ENCODE peak calls at places on chromosome X, in seven cellular contexts. One of them, this sample, is unnamed.

GRCh38 chrX:33204889-33205288 is 6.5 kb downstream of the DMD start:
- DNase-seq in right atrium auricular region: no peak
- DNase-seq in fibroblast of lung: peak; percentile 77
- DNase-seq in RWPE1: no peak
- DNase-seq in GM12865: no peak
- DNase-seq in fibroblast of mammary gland: peak; percentile 48
- DNase-seq in endothelial cell: no peak
- DNase-seq in this sample: no peak

GRCh38 chrX:12716574-12716973 is 74.6 kb upstream of the PRPS2 start:
- DNase-seq in right atrium auricular region: no peak
- DNase-seq in fibroblast of lung: no peak
- DNase-seq in RWPE1: no peak
- DNase-seq in GM12865: no peak
- DNase-seq in fibroblast of mammary gland: no peak
- DNase-seq in endothelial cell: no peak
- DNase-seq in this sample: no peak

GRCh38 chrX:133094098-133094731 is 2.7 kb downstream of the USP26 start:
- DNase-seq in right atrium auricular region: no peak
- DNase-seq in fibroblast of lung: no peak
- DNase-seq in RWPE1: no peak
- DNase-seq in GM12865: no peak
- DNase-seq in fibroblast of mammary gland: no peak
- DNase-seq in endothelial cell: no peak
- DNase-seq in this sample: no peak

GRCh38 chrX:71439898-71440297 is 73.7 kb downstream of the TAF1 start:
- DNase-seq in right atrium auricular region: no peak
- DNase-seq in fibroblast of lung: no peak
- DNase-seq in RWPE1: no peak
- DNase-seq in GM12865: no peak
- DNase-seq in fibroblast of mammary gland: no peak
- DNase-seq in endothelial cell: no peak
- DNase-seq in this sample: no peak

GRCh38 chrX:150940844-150941495 is 42.2 kb upstream of the HMGB3 start:
- DNase-seq in right atrium auricular region: no peak
- DNase-seq in fibroblast of lung: no peak
- DNase-seq in RWPE1: no peak
- DNase-seq in GM12865: no peak
- DNase-seq in fibroblast of mammary gland: no peak
- DNase-seq in endothelial cell: no peak
- DNase-seq in this sample: no peak

GRCh38 chrX:136780738-136781137 is at the start of gene ARHGEF6:
- DNase-seq in right atrium auricular region: no peak
- DNase-seq in fibroblast of lung: peak; percentile 9
- DNase-seq in RWPE1: no peak
- DNase-seq in GM12865: peak; percentile 65
- DNase-seq in fibroblast of mammary gland: no peak
- DNase-seq in endothelial cell: no peak
- DNase-seq in this sample: no peak

GRCh38 chrX:148741441-148741840 is 241.0 kb downstream of the AFF2 start:
- DNase-seq in right atrium auricular region: no peak
- DNase-seq in fibroblast of lung: no peak
- DNase-seq in RWPE1: no peak
- DNase-seq in GM12865: no peak
- DNase-seq in fibroblast of mammary gland: no peak
- DNase-seq in endothelial cell: peak; percentile 2
- DNase-seq in this sample: no peak

GRCh38 chrX:46587158-46587557 is 13.6 kb downstream of the CHST7 start:
- DNase-seq in right atrium auricular region: no peak
- DNase-seq in fibroblast of lung: no peak
- DNase-seq in RWPE1: no peak
- DNase-seq in GM12865: peak; percentile 63
- DNase-seq in fibroblast of mammary gland: peak; percentile 62
- DNase-seq in endothelial cell: no peak
- DNase-seq in this sample: no peak

GRCh38 chrX:38347136-38347535 is 5.3 kb upstream of the OTC start:
- DNase-seq in right atrium auricular region: no peak
- DNase-seq in fibroblast of lung: peak; percentile 36
- DNase-seq in RWPE1: no peak
- DNase-seq in GM12865: peak; percentile 33
- DNase-seq in fibroblast of mammary gland: peak; percentile 83
- DNase-seq in endothelial cell: peak; percentile 6
- DNase-seq in this sample: peak; percentile 65

GRCh38 chrX:57367649-57368048 is 81.1 kb downstream of the FAAH2 start:
- DNase-seq in right atrium auricular region: no peak
- DNase-seq in fibroblast of lung: no peak
- DNase-seq in RWPE1: no peak
- DNase-seq in GM12865: no peak
- DNase-seq in fibroblast of mammary gland: no peak
- DNase-seq in endothelial cell: no peak
- DNase-seq in this sample: no peak

GRCh38 chrX:3143043-3143799 is 102.0 kb downstream of the ARSF start:
- DNase-seq in right atrium auricular region: no peak
- DNase-seq in fibroblast of lung: no peak
- DNase-seq in RWPE1: no peak
- DNase-seq in GM12865: peak; percentile 6
- DNase-seq in fibroblast of mammary gland: no peak
- DNase-seq in endothelial cell: no peak
- DNase-seq in this sample: no peak

GRCh38 chrX:16975233-16975632 is 28.8 kb downstream of the REPS2 start:
- DNase-seq in right atrium auricular region: no peak
- DNase-seq in fibroblast of lung: no peak
- DNase-seq in RWPE1: no peak
- DNase-seq in GM12865: no peak
- DNase-seq in fibroblast of mammary gland: no peak
- DNase-seq in endothelial cell: no peak
- DNase-seq in this sample: no peak

GRCh38 chrX:4382273-4382672 is 668.8 kb upstream of the PRKX start:
- DNase-seq in right atrium auricular region: no peak
- DNase-seq in fibroblast of lung: no peak
- DNase-seq in RWPE1: no peak
- DNase-seq in GM12865: no peak
- DNase-seq in fibroblast of mammary gland: no peak
- DNase-seq in endothelial cell: no peak
- DNase-seq in this sample: no peak

GRCh38 chrX:84336646-84337045 is 148.6 kb upstream of the RPS6KA6 start:
- DNase-seq in right atrium auricular region: no peak
- DNase-seq in fibroblast of lung: no peak
- DNase-seq in RWPE1: no peak
- DNase-seq in GM12865: no peak
- DNase-seq in fibroblast of mammary gland: no peak
- DNase-seq in endothelial cell: no peak
- DNase-seq in this sample: no peak

GRCh38 chrX:150372756-150373155 is 9.6 kb downstream of the MAMLD1 start:
- DNase-seq in right atrium auricular region: no peak
- DNase-seq in fibroblast of lung: no peak
- DNase-seq in RWPE1: no peak
- DNase-seq in GM12865: no peak
- DNase-seq in fibroblast of mammary gland: no peak
- DNase-seq in endothelial cell: no peak
- DNase-seq in this sample: no peak

GRCh38 chrX:102651968-102652744 is 873 bp downstream of the GPRASP1 start:
- DNase-seq in right atrium auricular region: peak; percentile 72
- DNase-seq in fibroblast of lung: peak; percentile 50
- DNase-seq in RWPE1: no peak
- DNase-seq in GM12865: no peak
- DNase-seq in fibroblast of mammary gland: peak; percentile 42
- DNase-seq in endothelial cell: peak; percentile 20
- DNase-seq in this sample: no peak

GRCh38 chrX:34491126-34491525 is 166.0 kb downstream of the TMEM47 start:
- DNase-seq in right atrium auricular region: no peak
- DNase-seq in fibroblast of lung: no peak
- DNase-seq in RWPE1: no peak
- DNase-seq in GM12865: no peak
- DNase-seq in fibroblast of mammary gland: no peak
- DNase-seq in endothelial cell: no peak
- DNase-seq in this sample: no peak

GRCh38 chrX:8504451-8504850 is 39.8 kb downstream of the VCX3B start:
- DNase-seq in right atrium auricular region: no peak
- DNase-seq in fibroblast of lung: peak; percentile 18
- DNase-seq in RWPE1: peak; percentile 50
- DNase-seq in GM12865: no peak
- DNase-seq in fibroblast of mammary gland: peak; percentile 41
- DNase-seq in endothelial cell: no peak
- DNase-seq in this sample: peak; percentile 21

GRCh38 chrX:53281321-53281822 is at the start of gene IQSEC2:
- DNase-seq in right atrium auricular region: peak; percentile 79
- DNase-seq in fibroblast of lung: peak; percentile 82
- DNase-seq in RWPE1: peak; percentile 68
- DNase-seq in GM12865: no peak
- DNase-seq in fibroblast of mammary gland: peak; percentile 81
- DNase-seq in endothelial cell: peak; percentile 16
- DNase-seq in this sample: no peak

GRCh38 chrX:130746077-130746476 is 156.9 kb downstream of the ENOX2 start:
- DNase-seq in right atrium auricular region: no peak
- DNase-seq in fibroblast of lung: no peak
- DNase-seq in RWPE1: no peak
- DNase-seq in GM12865: no peak
- DNase-seq in fibroblast of mammary gland: no peak
- DNase-seq in endothelial cell: no peak
- DNase-seq in this sample: no peak

GRCh38 chrX:41716217-41716616 is 7.8 kb upstream of the GPR82 start:
- DNase-seq in right atrium auricular region: no peak
- DNase-seq in fibroblast of lung: no peak
- DNase-seq in RWPE1: no peak
- DNase-seq in GM12865: no peak
- DNase-seq in fibroblast of mammary gland: no peak
- DNase-seq in endothelial cell: no peak
- DNase-seq in this sample: no peak

GRCh38 chrX:21698274-21698673 is 40.1 kb upstream of the KLHL34 start:
- DNase-seq in right atrium auricular region: no peak
- DNase-seq in fibroblast of lung: no peak
- DNase-seq in RWPE1: no peak
- DNase-seq in GM12865: no peak
- DNase-seq in fibroblast of mammary gland: no peak
- DNase-seq in endothelial cell: no peak
- DNase-seq in this sample: no peak

GRCh38 chrX:63430026-63430425 is 78.9 kb upstream of the SPIN4 start:
- DNase-seq in right atrium auricular region: no peak
- DNase-seq in fibroblast of lung: no peak
- DNase-seq in RWPE1: no peak
- DNase-seq in GM12865: no peak
- DNase-seq in fibroblast of mammary gland: no peak
- DNase-seq in endothelial cell: no peak
- DNase-seq in this sample: no peak
- TF ChIP-seq CTCF in right atrium auricular region: no peak
- TF ChIP-seq CTCF in fibroblast of lung: no peak
- TF ChIP-seq CTCF in RWPE1: no peak
- TF ChIP-seq CTCF in GM12865: no peak
- TF ChIP-seq CTCF in fibroblast of mammary gland: no peak
- TF ChIP-seq CTCF in endothelial cell: no peak
- TF ChIP-seq CTCF in this sample: no peak

GRCh38 chrX:64894454-64895038 is 81.7 kb downstream of the ZC4H2 start:
- DNase-seq in right atrium auricular region: no peak
- DNase-seq in fibroblast of lung: no peak
- DNase-seq in RWPE1: no peak
- DNase-seq in GM12865: peak; percentile 54
- DNase-seq in fibroblast of mammary gland: peak; percentile 7
- DNase-seq in endothelial cell: peak; percentile 53
- DNase-seq in this sample: no peak
- TF ChIP-seq CTCF in right atrium auricular region: peak; percentile 54
- TF ChIP-seq CTCF in fibroblast of lung: peak; percentile 5
- TF ChIP-seq CTCF in RWPE1: no peak
- TF ChIP-seq CTCF in GM12865: peak; percentile 63
- TF ChIP-seq CTCF in fibroblast of mammary gland: peak; percentile 28
- TF ChIP-seq CTCF in endothelial cell: peak; percentile 67
- TF ChIP-seq CTCF in this sample: peak; percentile 19

GRCh38 chrX:40108959-40109287 is 11.2 kb upstream of the BCOR start:
- DNase-seq in right atrium auricular region: peak; percentile 76
- DNase-seq in fibroblast of lung: peak; percentile 78
- DNase-seq in RWPE1: peak; percentile 61
- DNase-seq in GM12865: peak; percentile 56
- DNase-seq in fibroblast of mammary gland: peak; percentile 75
- DNase-seq in endothelial cell: peak; percentile 30
- DNase-seq in this sample: no peak

GRCh38 chrX:40106677-40107290 is 9.0 kb upstream of the BCOR start:
- DNase-seq in right atrium auricular region: no peak
- DNase-seq in fibroblast of lung: no peak
- DNase-seq in RWPE1: no peak
- DNase-seq in GM12865: no peak
- DNase-seq in fibroblast of mammary gland: no peak
- DNase-seq in endothelial cell: no peak
- DNase-seq in this sample: no peak

GRCh38 chrX:40105791-40106676 is 8.3 kb upstream of the BCOR start:
- DNase-seq in right atrium auricular region: no peak
- DNase-seq in fibroblast of lung: no peak
- DNase-seq in RWPE1: no peak
- DNase-seq in GM12865: peak; percentile 76
- DNase-seq in fibroblast of mammary gland: no peak
- DNase-seq in endothelial cell: peak; percentile 50
- DNase-seq in this sample: no peak

GRCh38 chrX:40108084-40108958 is 10.6 kb upstream of the BCOR start:
- DNase-seq in right atrium auricular region: peak; percentile 68
- DNase-seq in fibroblast of lung: peak; percentile 61
- DNase-seq in RWPE1: no peak
- DNase-seq in GM12865: no peak
- DNase-seq in fibroblast of mammary gland: peak; percentile 52
- DNase-seq in endothelial cell: no peak
- DNase-seq in this sample: no peak

GRCh38 chrX:40107291-40108083 is 9.7 kb upstream of the BCOR start:
- DNase-seq in right atrium auricular region: peak; percentile 87
- DNase-seq in fibroblast of lung: no peak
- DNase-seq in RWPE1: no peak
- DNase-seq in GM12865: peak; percentile 63
- DNase-seq in fibroblast of mammary gland: no peak
- DNase-seq in endothelial cell: no peak
- DNase-seq in this sample: no peak
- TF ChIP-seq CTCF in right atrium auricular region: no peak
- TF ChIP-seq CTCF in fibroblast of lung: no peak
- TF ChIP-seq CTCF in RWPE1: no peak
- TF ChIP-seq CTCF in GM12865: no peak
- TF ChIP-seq CTCF in fibroblast of mammary gland: no peak
- TF ChIP-seq CTCF in endothelial cell: no peak
- TF ChIP-seq CTCF in this sample: no peak

GRCh38 chrX:15298201-15298600 is 17.2 kb downstream of the ASB11 start:
- DNase-seq in right atrium auricular region: no peak
- DNase-seq in fibroblast of lung: no peak
- DNase-seq in RWPE1: no peak
- DNase-seq in GM12865: no peak
- DNase-seq in fibroblast of mammary gland: no peak
- DNase-seq in endothelial cell: no peak
- DNase-seq in this sample: no peak

GRCh38 chrX:15293471-15293870 is 22.0 kb downstream of the ASB11 start:
- DNase-seq in right atrium auricular region: no peak
- DNase-seq in fibroblast of lung: no peak
- DNase-seq in RWPE1: no peak
- DNase-seq in GM12865: no peak
- DNase-seq in fibroblast of mammary gland: peak; percentile 33
- DNase-seq in endothelial cell: no peak
- DNase-seq in this sample: no peak

GRCh38 chrX:15301924-15302323 is 13.5 kb downstream of the ASB11 start:
- DNase-seq in right atrium auricular region: peak; percentile 75
- DNase-seq in fibroblast of lung: peak; percentile 46
- DNase-seq in RWPE1: no peak
- DNase-seq in GM12865: peak; percentile 18
- DNase-seq in fibroblast of mammary gland: peak; percentile 40
- DNase-seq in endothelial cell: no peak
- DNase-seq in this sample: no peak

GRCh38 chrX:15299945-15300851 is 15.2 kb downstream of the ASB11 start:
- DNase-seq in right atrium auricular region: no peak
- DNase-seq in fibroblast of lung: peak; percentile 43
- DNase-seq in RWPE1: peak; percentile 7
- DNase-seq in GM12865: peak; percentile 1
- DNase-seq in fibroblast of mammary gland: peak; percentile 28
- DNase-seq in endothelial cell: no peak
- DNase-seq in this sample: no peak

GRCh38 chrX:15298780-15299179 is 16.7 kb downstream of the ASB11 start:
- DNase-seq in right atrium auricular region: no peak
- DNase-seq in fibroblast of lung: no peak
- DNase-seq in RWPE1: no peak
- DNase-seq in GM12865: no peak
- DNase-seq in fibroblast of mammary gland: no peak
- DNase-seq in endothelial cell: no peak
- DNase-seq in this sample: no peak
- TF ChIP-seq CTCF in right atrium auricular region: no peak
- TF ChIP-seq CTCF in fibroblast of lung: no peak
- TF ChIP-seq CTCF in RWPE1: no peak
- TF ChIP-seq CTCF in GM12865: no peak
- TF ChIP-seq CTCF in fibroblast of mammary gland: no peak
- TF ChIP-seq CTCF in endothelial cell: no peak
- TF ChIP-seq CTCF in this sample: no peak